ENCODE peak calls at places on chromosomes 13 and 19, in five cellular contexts. H is astrocyte of the spinal cord; V is suprapubic skin; Z is CD4-positive, alpha-beta T cell; Q is tibial artery. E is an unnamed sample.
A peak's percentile ranks its signal among the peaks of the same experiment; 100 is the strongest.

GRCh38 chr13:27522847-27523246 is 72.5 kb upstream of the MTIF3 start:
- DNase-seq in Q (no peak), Z (no peak), H (no peak), V (no peak), E (no peak)

GRCh38 chr19:36246006-36246391 is 31.1 kb downstream of the ZNF146 start:
- DNase-seq in V (peak; percentile 28), Z (no peak), H (no peak), Q (no peak), E (no peak)

GRCh38 chr19:10730932-10731331 is 13.1 kb downstream of the DNM2 start:
- DNase-seq in Q (no peak), H (no peak), Z (no peak), V (no peak), E (no peak)

GRCh38 chr13:75357576-75358295 is 124.2 kb downstream of the TBC1D4 start:
- DNase-seq in Q (no peak), V (no peak), Z (peak; percentile 50), H (peak; percentile 72), E (peak; percentile 42)

GRCh38 chr19:55437410-55437809 is 5.7 kb downstream of the SHISA7 start:
- DNase-seq in Z (no peak), Q (no peak), H (peak; percentile 68), V (no peak), E (peak; percentile 34)

GRCh38 chr19:47614559-47614958 is 5.6 kb downstream of the BICRA start:
- DNase-seq in Z (no peak), Q (no peak), H (no peak), V (no peak), E (no peak)

GRCh38 chr13:42720116-42720857 is 61.1 kb upstream of the FAM216B start:
- DNase-seq in V (no peak), Z (no peak), Q (no peak), H (peak; percentile 95), E (peak; percentile 94)

GRCh38 chr19:14118165-14119051 is 846 bp upstream of the PRKACA start:
- DNase-seq in Q (peak; percentile 96), Z (peak; percentile 28), V (peak; percentile 93), H (peak; percentile 64), E (peak; percentile 40)

GRCh38 chr19:5245631-5246553 is 94.7 kb downstream of the PTPRS start:
- DNase-seq in Z (no peak), H (no peak), V (no peak), Q (no peak), E (no peak)

GRCh38 chr13:102401305-102401704 is 543 bp downstream of the FGF14 start:
- DNase-seq in H (peak; percentile 20), Z (no peak), Q (no peak), V (no peak), E (no peak)

GRCh38 chr19:44943801-44944249 is 1.8 kb downstream of the APOC4 start:
- DNase-seq in Z (no peak), H (no peak), Q (peak; percentile 76), V (no peak), E (no peak)

GRCh38 chr13:113562085-113562749 is 22.3 kb upstream of the TFDP1 start:
- DNase-seq in Q (peak; percentile 70), Z (peak; percentile 38), V (peak; percentile 69), H (peak; percentile 77), E (peak; percentile 67)

GRCh38 chr19:23392706-23393105 is 2.6 kb downstream of the ZNF91 start:
- DNase-seq in Z (no peak), V (no peak), Q (no peak), H (no peak), E (peak; percentile 9)

GRCh38 chr13:100461309-100462035 is 127.1 kb downstream of the GGACT start:
- DNase-seq in H (no peak), V (no peak), Q (no peak), Z (no peak), E (no peak)

GRCh38 chr19:45423033-45423588 is 606 bp downstream of the ERCC1 start:
- DNase-seq in Z (peak; percentile 74), Q (no peak), V (no peak), H (no peak), E (no peak)

GRCh38 chr19:11656535-11656934 is 59.3 kb downstream of the ZNF627 start:
- DNase-seq in V (no peak), Z (no peak), Q (no peak), H (no peak), E (no peak)

GRCh38 chr13:97319088-97319487 is 97.0 kb downstream of the MBNL2 start:
- DNase-seq in V (no peak), Z (no peak), H (no peak), Q (no peak), E (no peak)

GRCh38 chr13:75178436-75178835 is 303.5 kb downstream of the TBC1D4 start:
- DNase-seq in Z (no peak), Q (no peak), H (no peak), V (no peak), E (no peak)

GRCh38 chr19:8333771-8334457 is 9.1 kb downstream of the KANK3 start:
- DNase-seq in H (no peak), V (no peak), Q (no peak), Z (no peak), E (no peak)

GRCh38 chr13:113923376-113924063 is 50.4 kb downstream of the C13orf46 start:
- DNase-seq in Z (no peak), V (peak; percentile 18), H (no peak), Q (no peak), E (no peak)

GRCh38 chr19:3114811-3115210 is 20.6 kb downstream of the GNA11 start:
- DNase-seq in V (no peak), H (no peak), Q (no peak), Z (no peak), E (no peak)

GRCh38 chr19:41223431-41224234 is 4.6 kb downstream of the AXL start:
- DNase-seq in H (peak; percentile 89), V (no peak), Z (no peak), Q (peak; percentile 82), E (peak; percentile 85)

GRCh38 chr19:30856376-30856775 is 484.2 kb downstream of the ZNF536 start:
- DNase-seq in V (no peak), Q (no peak), Z (no peak), H (no peak), E (no peak)

GRCh38 chr19:12052571-12053169 is at the start of gene ZNF878:
- DNase-seq in Z (peak; percentile 35), H (peak; percentile 83), V (peak; percentile 95), Q (peak; percentile 93), E (peak; percentile 66)

DNA sequence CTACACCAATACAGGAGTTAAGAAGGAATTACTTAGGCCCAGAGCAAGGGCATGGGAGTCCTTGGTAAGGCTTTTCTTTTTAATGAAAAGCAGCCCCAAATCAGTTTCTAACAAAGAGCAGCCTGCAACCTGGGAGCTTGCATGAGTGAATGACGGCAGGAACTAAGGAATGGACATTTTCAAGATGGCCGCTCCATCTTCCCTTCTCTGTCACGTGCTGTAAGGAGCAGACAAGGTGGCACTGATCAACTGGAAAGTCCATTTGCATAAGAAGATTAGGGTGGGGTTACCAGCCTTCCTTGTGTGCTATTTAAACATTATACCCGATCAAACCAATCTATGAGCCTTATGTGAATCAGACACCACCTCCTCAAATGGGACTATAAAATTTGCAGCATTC is 2.9 kb upstream of the SIGLECL1 start:
- DNase-seq in V (no peak), Q (no peak), H (no peak), Z (no peak), E (no peak)
- TF ChIP-seq CTCF in V (no peak), Q (no peak), H (no peak), Z (no peak), E (no peak)

GRCh38 chr13:110813646-110814624 is 100.4 kb downstream of the ING1 start:
- DNase-seq in Q (peak; percentile 62), Z (no peak), V (peak; percentile 75), H (no peak), E (no peak)
- TF ChIP-seq CTCF in Q (no peak), Z (no peak), V (no peak), H (peak; percentile 1), E (peak; percentile 55)

GRCh38 chr13:76792680-76793334 is 93.4 kb downstream of the KCTD12 start:
- DNase-seq in H (peak; percentile 63), Q (no peak), Z (no peak), V (no peak), E (peak; percentile 57)
- TF ChIP-seq CTCF in H (no peak), Q (no peak), Z (no peak), V (no peak), E (no peak)

GRCh38 chr13:52850396-52851152 is 2.1 kb upstream of the PCDH8 start:
- DNase-seq in Z (no peak), Q (peak; percentile 71), V (no peak), H (peak; percentile 30), E (no peak)
- TF ChIP-seq CTCF in Z (no peak), Q (no peak), V (no peak), H (peak; percentile 13), E (peak; percentile 32)

E was measured in HFFc6.